ENCODE peak calls at places on chromosomes 13 and 19, in five cellular contexts. M is mesendoderm, W is small intestine, R is PC-9, D is psoas muscle. I is an unnamed sample.

GRCh38 chr13:89169951-89170350 is 1498.8 kb downstream of the SLITRK5 start:
- DNase-seq in M (no peak), W (no peak), R (no peak), D (no peak), I (no peak)

GRCh38 chr19:33373701-33374405 is at the start of gene CEBPG:
- DNase-seq in M (no peak), W (peak), R (no peak), D (peak), I (no peak)

GRCh38 chr13:50353651-50354415 is 338.6 kb downstream of the KCNRG start:
- DNase-seq in M (no peak), W (no peak), R (no peak), D (no peak), I (no peak)

GRCh38 chr19:46288896-46289588 is 7.8 kb upstream of the HIF3A start:
- DNase-seq in M (no peak), W (peak), R (peak), D (no peak), I (peak)

GRCh38 chr19:6890938-6891337 is 3.6 kb downstream of the ADGRE1 start:
- DNase-seq in M (no peak), W (no peak), R (no peak), D (no peak), I (no peak)

GRCh38 chr13:34533941-34534340 is 408.1 kb upstream of the NBEA start:
- DNase-seq in M (no peak), W (no peak), R (no peak), D (no peak), I (no peak)

GRCh38 chr13:37618554-37618953 is 20.0 kb upstream of the POSTN start:
- DNase-seq in M (peak), W (no peak), R (peak), D (no peak), I (peak)

GRCh38 chr13:60351326-60351725 is 45.7 kb upstream of the TDRD3 start:
- DNase-seq in M (no peak), W (no peak), R (peak), D (no peak), I (peak)

GRCh38 chr19:5470264-5470671 is 15.1 kb downstream of the ZNRF4 start:
- DNase-seq in M (no peak), W (peak), R (peak), D (no peak), I (no peak)

GRCh38 chr13:73168226-73168992 is 109.6 kb downstream of the KLF5 start:
- DNase-seq in M (no peak), W (peak), R (no peak), D (no peak), I (no peak)

GRCh38 chr13:107765724-107766436 is 449.5 kb downstream of the LIG4 start:
- DNase-seq in M (no peak), W (no peak), R (peak), D (no peak), I (no peak)

GRCh38 chr19:1239420-1239795 is 1.6 kb upstream of the CBARP start:
- DNase-seq in M (no peak), W (no peak), R (no peak), D (no peak), I (no peak)

GRCh38 chr19:1239796-1240737 is 1.5 kb upstream of the ATP5F1D start:
- DNase-seq in M (peak), W (peak), R (peak), D (peak), I (no peak)

GRCh38 chr19:1237754-1238372 is at the start of gene CBARP:
- DNase-seq in M (no peak), W (no peak), R (no peak), D (no peak), I (no peak)

GRCh38 chr19:1237027-1237659 is 662 bp downstream of the CBARP start:
- DNase-seq in M (no peak), W (no peak), R (no peak), D (no peak), I (no peak)

DNA sequence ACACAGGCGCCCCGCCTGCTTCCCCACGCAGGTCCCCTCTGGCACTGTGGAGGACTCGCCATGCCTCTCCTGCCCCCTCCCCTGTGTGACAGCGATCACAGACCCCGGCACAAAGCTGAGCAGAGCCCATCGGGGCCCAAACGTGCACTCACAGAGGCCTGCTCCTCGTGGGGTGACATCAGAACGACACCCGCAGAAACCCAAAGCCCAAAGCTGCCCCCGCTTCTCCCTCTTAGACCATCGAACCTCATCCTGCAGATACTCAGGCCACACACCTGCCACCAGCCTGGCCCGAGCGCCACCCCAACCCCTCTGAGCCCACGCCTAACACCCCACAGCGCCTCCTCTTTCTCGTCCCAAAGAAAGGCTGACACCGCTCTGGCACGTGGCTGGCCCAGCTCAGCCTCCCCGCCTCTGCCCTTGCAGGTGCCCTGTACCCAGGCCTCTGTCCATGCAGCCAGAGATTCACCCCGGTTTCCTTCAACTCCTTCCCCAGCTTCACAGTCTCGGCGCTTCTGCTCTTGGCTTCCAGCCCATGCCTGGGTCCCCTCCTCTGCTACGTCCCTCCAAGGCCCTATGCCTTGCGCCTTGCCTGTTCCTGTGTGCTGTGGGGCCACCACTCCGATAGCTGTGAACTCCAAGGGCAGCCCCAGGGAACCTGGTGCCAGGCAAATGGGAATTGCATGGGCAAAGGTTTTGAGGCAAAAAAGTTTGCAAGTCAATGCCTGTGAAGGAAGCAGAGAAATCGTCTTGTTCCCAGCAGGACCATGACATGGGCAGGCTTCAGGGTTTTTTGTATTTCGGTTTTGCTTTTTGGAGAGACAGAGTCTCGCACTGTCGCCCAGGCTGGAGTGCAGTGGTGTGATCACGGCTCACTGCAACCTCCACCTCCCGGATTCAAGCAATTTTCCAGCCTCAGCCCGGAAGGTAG is 833 bp upstream of the CBARP start:
- DNase-seq in M (no peak), W (no peak), R (no peak), D (no peak), I (no peak)
- H3K4me3 ChIP-seq in M (no peak), W (peak), R (no peak), D (peak), I (peak)

GRCh38 chr19:34482380-34483250 is 1.1 kb downstream of the WTIP start:
- DNase-seq in M (peak), W (no peak), R (no peak), D (no peak), I (no peak)
- H3K4me3 ChIP-seq in M (peak), W (peak), R (no peak), D (peak), I (peak)

GRCh38 chr13:113485545-113485944 is 5.0 kb downstream of the DCUN1D2 start:
- DNase-seq in M (no peak), W (no peak), R (no peak), D (no peak), I (no peak)
- H3K4me3 ChIP-seq in M (no peak), W (no peak), R (no peak), D (no peak), I (no peak)

DNA sequence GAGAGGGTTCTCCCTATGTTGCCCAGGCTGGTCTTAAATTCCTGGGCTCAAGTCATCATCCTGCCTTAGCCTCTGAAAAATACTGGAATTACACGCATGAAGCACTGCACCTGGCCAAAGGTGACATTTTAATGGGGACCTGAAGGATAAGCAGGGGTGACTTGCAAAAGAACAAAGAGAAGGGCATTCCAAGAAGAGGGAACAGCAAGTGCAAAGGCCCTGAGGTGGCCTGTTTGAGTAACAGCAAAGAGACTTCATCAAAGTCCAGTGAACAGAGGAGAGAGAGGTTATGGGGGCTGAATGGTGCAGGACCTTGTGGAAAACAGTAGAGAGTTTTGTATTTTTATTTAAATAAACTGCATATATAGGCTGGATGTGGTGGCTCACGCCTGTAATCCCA is 4.1 kb downstream of the CA11 start:
- DNase-seq in M (no peak), W (no peak), R (no peak), D (no peak), I (no peak)
- H3K4me3 ChIP-seq in M (no peak), W (no peak), R (no peak), D (no peak), I (no peak)